ENCODE peak calls at places on chromosome X, in five cellular contexts. B, U, P, R and G are unnamed samples.

GRCh38 chrX:16487620-16488380 is 162.2 kb upstream of the S100G start:
- DNase-seq in B (no peak), U (no peak), P (no peak), R (peak; percentile 22), G (peak; percentile 19)

GRCh38 chrX:120514236-120514635 is 45.1 kb upstream of the LAMP2 start:
- DNase-seq in R (peak; percentile 31), P (peak; percentile 8), U (peak; percentile 11), B (no peak), G (peak; percentile 66)

GRCh38 chrX:57643698-57644097 is 36.4 kb downstream of the NLRP2B start:
- DNase-seq in U (no peak), B (no peak), P (no peak), R (no peak), G (no peak)

GRCh38 chrX:10725071-10725470 is 104.7 kb upstream of the MID1 start:
- DNase-seq in B (no peak), U (no peak), R (no peak), P (peak; percentile 4), G (peak; percentile 54)

GRCh38 chrX:66064261-66064660 is 24.4 kb upstream of the VSIG4 start:
- DNase-seq in U (no peak), P (no peak), B (no peak), R (no peak), G (no peak)

GRCh38 chrX:39816871-39817731 is 280.7 kb downstream of the BCOR start:
- DNase-seq in B (peak; percentile 12), P (no peak), R (peak; percentile 81), U (peak; percentile 27), G (no peak)

GRCh38 chrX:83845397-83845796 is 15.5 kb upstream of the CYLC1 start:
- DNase-seq in U (peak; percentile 28), R (peak; percentile 43), P (no peak), B (no peak), G (peak; percentile 75)

GRCh38 chrX:23380581-23380980 is 45.9 kb downstream of the PTCHD1 start:
- DNase-seq in U (peak; percentile 10), R (no peak), B (no peak), P (no peak), G (no peak)

GRCh38 chrX:153687121-153688039 is at the start of gene SLC6A8:
- DNase-seq in B (peak; percentile 25), R (peak; percentile 77), U (peak; percentile 61), P (peak; percentile 71), G (peak; percentile 65)

GRCh38 chrX:9501362-9501761 is 36.5 kb downstream of the TBL1X start:
- DNase-seq in R (no peak), U (no peak), B (no peak), P (no peak), G (no peak)

GRCh38 chrX:18995216-18995615 is 11.3 kb upstream of the PHKA2 start:
- DNase-seq in R (peak; percentile 72), U (no peak), P (peak; percentile 41), B (no peak), G (no peak)

GRCh38 chrX:131977619-131978018 is 45.5 kb upstream of the STK26 start:
- DNase-seq in R (peak; percentile 6), P (no peak), B (no peak), U (no peak), G (no peak)

GRCh38 chrX:15349046-15349445 is 13.7 kb upstream of the PIGA start:
- DNase-seq in P (peak; percentile 11), R (peak; percentile 70), U (peak; percentile 32), B (peak; percentile 1), G (peak; percentile 76)

GRCh38 chrX:120457766-120458180 is 11.3 kb downstream of the LAMP2 start:
- DNase-seq in R (peak; percentile 87), B (no peak), P (peak; percentile 67), U (no peak), G (no peak)

GRCh38 chrX:80808160-80808735 is 1.4 kb downstream of the BRWD3 start:
- DNase-seq in B (peak; percentile 79), U (peak; percentile 17), R (peak; percentile 76), P (peak; percentile 88), G (peak; percentile 80)

GRCh38 chrX:57771689-57772088 is 91.6 kb upstream of the NLRP2B start:
- DNase-seq in U (no peak), R (peak; percentile 27), B (no peak), P (peak; percentile 0), G (peak; percentile 7)

GRCh38 chrX:19410259-19410658 is 66.5 kb downstream of the PDHA1 start:
- DNase-seq in R (no peak), B (no peak), P (no peak), U (peak; percentile 6), G (no peak)

GRCh38 chrX:134144231-134144630 is 92.8 kb upstream of the CCDC160 start:
- DNase-seq in R (peak; percentile 6), B (no peak), U (no peak), P (peak; percentile 3), G (peak; percentile 40)

GRCh38 chrX:13875572-13875971 is 58.7 kb upstream of the GPM6B start:
- DNase-seq in R (no peak), P (no peak), B (no peak), U (no peak), G (no peak)

GRCh38 chrX:50088645-50089044 is 112.2 kb downstream of the AKAP4 start:
- DNase-seq in U (no peak), R (no peak), P (no peak), B (no peak), G (no peak)

GRCh38 chrX:96372313-96373046 is 312.2 kb upstream of the DIAPH2 start:
- DNase-seq in R (peak; percentile 66), U (peak; percentile 38), B (no peak), P (peak; percentile 0), G (peak; percentile 61)

GRCh38 chrX:78124304-78124703 is 15.1 kb downstream of the TAF9B start:
- DNase-seq in B (no peak), P (no peak), R (peak; percentile 34), U (peak; percentile 5), G (peak; percentile 52)

GRCh38 chrX:66012094-66012534 is 27.8 kb downstream of the VSIG4 start:
- DNase-seq in B (no peak), P (no peak), U (no peak), R (no peak), G (no peak)